ENCODE peak calls at places on chromosomes 3 and 15, in five cellular contexts. P is WERI-Rb-1, Q is heart left ventricle, N is A549, O is BE2C. Y is an unnamed sample. For H3K9me3, the result is how much of the 10 kb centered on the place peaks cover.

GRCh38 chr3:52223449-52224408 is 1.7 kb downstream of the TLR9 start:
- DNase-seq in P (no peak), Q (no peak), N (no peak), O (no peak), Y (no peak)

GRCh38 chr3:3560566-3561336 is 238.5 kb upstream of the LRRN1 start:
- DNase-seq in P (no peak), Q (no peak), N (no peak), O (no peak), Y (no peak)

GRCh38 chr15:29066848-29067247 is 181.1 kb downstream of the APBA2 start:
- DNase-seq in P (no peak), Q (no peak), N (no peak), O (no peak), Y (no peak)

GRCh38 chr3:72043212-72044133 is 258.5 kb upstream of the PROK2 start:
- DNase-seq in P (no peak), Q (no peak), N (no peak), O (no peak), Y (no peak)

GRCh38 chr15:48602358-48603122 is 43.0 kb downstream of the FBN1 start:
- DNase-seq in P (no peak), Q (no peak), N (no peak), O (no peak), Y (no peak)

GRCh38 chr3:10008588-10009344 is 17.5 kb upstream of the FANCD2 start:
- DNase-seq in P (peak), Q (peak), N (peak), O (peak), Y (peak)

GRCh38 chr3:143595456-143596077 is 252.7 kb downstream of the SLC9A9 start:
- DNase-seq in P (no peak), Q (no peak), N (no peak), O (no peak), Y (no peak)

GRCh38 chr3:15113468-15113867 is 14.5 kb upstream of the RBSN start:
- DNase-seq in P (no peak), Q (no peak), N (no peak), O (no peak), Y (no peak)

GRCh38 chr15:99504823-99505551 is 60.8 kb upstream of the MEF2A start:
- DNase-seq in P (no peak), Q (no peak), N (no peak), O (no peak), Y (no peak)

GRCh38 chr15:56019060-56019793 is 25.8 kb upstream of the NEDD4 start:
- DNase-seq in P (no peak), Q (no peak), N (no peak), O (no peak), Y (no peak)

DNA sequence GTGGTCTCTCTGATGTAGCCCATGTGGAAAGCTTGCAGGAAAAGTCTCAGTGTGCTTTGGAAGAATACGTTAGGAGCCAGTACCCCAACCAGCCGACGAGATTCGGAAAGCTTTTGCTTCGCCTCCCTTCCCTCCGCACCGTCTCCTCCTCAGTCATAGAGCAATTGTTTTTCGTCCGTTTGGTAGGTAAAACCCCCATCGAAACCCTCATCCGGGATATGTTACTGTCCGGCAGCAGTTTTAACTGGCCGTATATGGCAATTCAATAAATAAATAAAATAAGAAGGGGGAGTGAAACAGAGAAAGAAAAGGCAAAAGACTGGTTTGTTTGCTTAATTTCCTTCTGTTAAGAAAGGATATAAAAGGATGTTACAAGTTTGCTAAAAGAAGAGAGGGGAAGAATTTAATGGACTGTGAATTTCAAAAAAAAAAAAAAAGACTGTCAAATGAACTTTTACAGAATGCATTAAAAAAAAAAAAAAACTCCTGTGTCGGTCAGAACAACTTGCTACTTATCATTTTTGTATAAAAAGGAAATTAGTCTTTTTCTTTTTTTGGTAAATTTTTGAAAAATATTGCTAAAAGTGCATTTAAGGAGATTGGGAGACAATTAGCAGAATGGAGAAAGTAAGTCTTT is 7.0 kb downstream of the NR2F2 start:
- DNase-seq in P (no peak), Q (no peak), N (no peak), O (no peak), Y (no peak)
- H3K4me3 ChIP-seq in P (no peak), Q (peak), N (peak), O (peak), Y (no peak)

GRCh38 chr3:187150186-187150585 is 10.9 kb upstream of the RPL39L start:
- DNase-seq in P (no peak), Q (no peak), N (no peak), O (no peak), Y (no peak)

GRCh38 chr3:187146389-187146788 is 7.1 kb upstream of the RPL39L start:
- DNase-seq in P (no peak), Q (no peak), N (no peak), O (no peak), Y (no peak)

DNA sequence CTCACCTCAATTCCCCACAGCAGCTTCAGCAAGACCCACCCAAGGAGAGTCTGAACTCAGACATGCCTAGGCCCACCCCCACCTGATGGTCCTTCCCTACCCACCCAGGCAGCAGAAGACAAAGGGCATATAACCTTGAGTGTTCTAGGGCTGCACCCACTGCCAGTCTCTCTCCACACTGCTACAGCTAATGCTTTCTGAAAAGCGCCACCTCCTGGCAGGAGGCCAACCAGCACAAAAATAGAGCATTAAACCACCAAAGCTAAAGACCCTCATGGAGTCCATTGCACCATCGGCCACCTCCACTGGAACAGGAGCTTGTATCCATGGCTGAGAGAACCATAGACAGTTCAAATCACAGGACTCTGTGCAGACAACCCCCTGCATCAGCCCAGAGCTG is 11.3 kb upstream of the RPL39L start:
- DNase-seq in P (peak), Q (no peak), N (no peak), O (peak), Y (peak)
- TF ChIP-seq CTCF in P (peak), Q (no peak), N (no peak), O (peak), Y (peak)

GRCh38 chr3:189941679-189942078 is 179.0 kb downstream of the P3H2 start:
- DNase-seq in P (no peak), Q (no peak), N (peak), O (no peak), Y (no peak)
- H3K9me3 ChIP-seq in P (under half), Q (under half), N (under half), O (under half), Y (under half)

DNA sequence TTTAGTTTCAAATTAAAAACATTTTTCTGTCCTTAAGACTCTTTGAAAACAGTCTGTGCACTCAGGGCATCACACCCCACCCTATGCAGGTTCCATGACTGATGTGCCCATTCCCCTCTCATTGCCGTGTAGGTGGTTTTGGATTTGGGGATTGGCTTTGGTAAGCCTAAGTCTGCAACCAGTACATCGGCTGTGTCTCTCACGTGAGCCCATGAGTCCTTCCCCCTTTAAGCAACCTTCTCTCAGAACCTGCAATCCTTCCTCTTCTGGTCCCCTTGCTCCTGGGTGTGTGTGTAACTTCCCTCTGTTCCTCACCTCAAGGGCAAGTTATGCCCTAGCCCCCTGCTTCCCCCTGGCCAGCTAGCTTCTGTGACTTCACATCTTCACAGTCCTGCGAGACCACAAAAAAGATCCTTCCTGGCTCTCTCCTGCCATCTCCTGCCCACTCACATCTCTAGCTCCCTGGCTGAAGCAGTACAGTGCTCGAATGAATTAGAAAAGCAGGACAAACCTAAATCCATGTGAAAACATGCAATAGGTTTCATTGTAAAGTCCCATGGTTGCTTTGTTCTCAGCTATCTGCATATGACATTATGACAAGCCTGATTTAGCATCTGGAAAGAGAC is 126.7 kb downstream of the UACA start:
- DNase-seq in P (no peak), Q (no peak), N (no peak), O (peak), Y (no peak)
- H3K4me3 ChIP-seq in P (no peak), Q (no peak), N (no peak), O (no peak), Y (no peak)

DNA sequence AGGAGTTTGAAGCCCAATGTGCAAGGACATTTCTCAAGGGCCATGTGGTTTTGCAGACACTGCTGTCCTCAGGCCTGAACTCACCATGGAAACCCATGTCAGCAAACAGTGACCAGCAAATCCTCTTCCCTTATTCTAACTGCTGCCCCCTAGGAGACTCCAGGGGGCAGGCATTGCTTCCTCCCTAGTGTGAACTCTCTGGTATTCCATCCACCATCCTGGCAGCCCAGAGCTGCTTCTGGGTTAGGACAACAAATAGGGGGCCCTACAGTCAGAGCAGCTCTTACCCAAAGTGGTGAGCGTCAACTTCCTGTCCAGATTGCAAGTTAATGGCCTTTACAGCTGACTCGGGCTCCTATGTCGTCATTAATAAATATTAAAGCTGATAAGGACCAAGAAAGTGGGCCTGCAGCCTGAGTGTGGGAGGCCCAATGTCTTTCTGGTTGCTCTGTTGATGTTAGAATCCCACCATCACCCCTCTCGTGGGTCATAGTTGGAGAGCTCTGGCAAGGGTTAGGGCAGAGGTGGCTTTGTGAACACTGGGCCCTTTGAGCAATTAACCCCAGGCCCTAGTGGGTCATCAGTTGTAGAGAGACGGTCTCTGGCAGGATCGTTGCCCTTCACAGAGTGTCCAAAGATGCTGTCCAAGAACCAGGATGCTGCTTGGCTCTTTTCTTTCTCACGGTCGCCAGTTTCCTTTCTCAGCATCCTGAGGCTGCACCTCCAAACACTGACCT is 41.5 kb downstream of the TGM4 start:
- DNase-seq in P (no peak), Q (no peak), N (no peak), O (no peak), Y (no peak)
- TF ChIP-seq CTCF in P (no peak), Q (no peak), N (no peak), O (peak), Y (no peak)

GRCh38 chr15:25176991-25177954 is 222.5 kb downstream of the SNRPN start:
- DNase-seq in P (peak), Q (peak), N (no peak), O (peak), Y (no peak)

GRCh38 chr15:25175033-25175788 is 220.4 kb downstream of the SNRPN start:
- DNase-seq in P (no peak), Q (peak), N (no peak), O (peak), Y (peak)

GRCh38 chr15:25177955-25178801 is 223.4 kb downstream of the SNRPN start:
- DNase-seq in P (peak), Q (peak), N (no peak), O (peak), Y (peak)

GRCh38 chr15:25176616-25176923 is 221.8 kb downstream of the SNRPN start:
- DNase-seq in P (peak), Q (peak), N (no peak), O (no peak), Y (peak)

GRCh38 chr15:25175789-25176615 is 221.2 kb downstream of the SNRPN start:
- DNase-seq in P (peak), Q (peak), N (no peak), O (no peak), Y (no peak)
- H3K9me3 ChIP-seq in P (under half), Q (under half), N (under half), O (under half), Y (under half)

GRCh38 chr3:13071695-13072094 is 1.5 kb downstream of the IQSEC1 start:
- DNase-seq in P (no peak), Q (no peak), N (no peak), O (no peak), Y (no peak)
- H3K4me3 ChIP-seq in P (no peak), Q (no peak), N (no peak), O (no peak), Y (no peak)

Y was measured in CD8-positive, alpha-beta T cell.